ENCODE peak calls at places on chromosomes 3 and 15, in four cellular contexts. One of them, this sample, is unnamed.

GRCh38 chr15:80367094-80367493 is 37.1 kb upstream of the ARNT2 start:
- DNase-seq in natural killer cell: no peak
- DNase-seq in PC-3: peak
- DNase-seq in RWPE1: no peak
- DNase-seq in this sample: no peak

GRCh38 chr15:38819343-38819858 is 254.8 kb upstream of the RASGRP1 start:
- DNase-seq in natural killer cell: no peak
- DNase-seq in RWPE1: no peak
- DNase-seq in PC-3: no peak
- DNase-seq in this sample: no peak

GRCh38 chr3:52226229-52226817 is 878 bp upstream of the TLR9 start:
- DNase-seq in natural killer cell: no peak
- DNase-seq in RWPE1: no peak
- DNase-seq in PC-3: no peak
- DNase-seq in this sample: no peak

GRCh38 chr3:49867871-49868321 is 1.8 kb downstream of the CAMKV start:
- DNase-seq in RWPE1: no peak
- DNase-seq in natural killer cell: no peak
- DNase-seq in PC-3: peak
- DNase-seq in this sample: peak

GRCh38 chr3:72087420-72087819 is 302.5 kb upstream of the PROK2 start:
- DNase-seq in RWPE1: no peak
- DNase-seq in natural killer cell: no peak
- DNase-seq in PC-3: no peak
- DNase-seq in this sample: no peak

GRCh38 chr3:128380295-128380694 is 86.4 kb downstream of the DNAJB8 start:
- DNase-seq in natural killer cell: no peak
- DNase-seq in PC-3: no peak
- DNase-seq in RWPE1: no peak
- DNase-seq in this sample: no peak

GRCh38 chr3:54358969-54359648 is 236.8 kb downstream of the CACNA2D3 start:
- DNase-seq in RWPE1: no peak
- DNase-seq in natural killer cell: no peak
- DNase-seq in PC-3: no peak
- DNase-seq in this sample: no peak

GRCh38 chr15:34239151-34239761 is 14.4 kb downstream of the EMC4 start:
- DNase-seq in PC-3: peak
- DNase-seq in RWPE1: peak
- DNase-seq in natural killer cell: no peak
- DNase-seq in this sample: no peak

GRCh38 chr3:55686720-55687254 is 199.7 kb upstream of the WNT5A start:
- DNase-seq in PC-3: peak
- DNase-seq in RWPE1: no peak
- DNase-seq in natural killer cell: no peak
- DNase-seq in this sample: no peak

GRCh38 chr3:196754215-196754937 is 14.7 kb downstream of the PAK2 start:
- DNase-seq in natural killer cell: no peak
- DNase-seq in RWPE1: no peak
- DNase-seq in PC-3: no peak
- DNase-seq in this sample: no peak

GRCh38 chr3:194124221-194124620 is 11.7 kb upstream of the HES1 start:
- DNase-seq in RWPE1: no peak
- DNase-seq in natural killer cell: no peak
- DNase-seq in PC-3: no peak
- DNase-seq in this sample: no peak

GRCh38 chr3:193883551-193883950 is 252.4 kb upstream of the HES1 start:
- DNase-seq in PC-3: peak
- DNase-seq in RWPE1: no peak
- DNase-seq in natural killer cell: no peak
- DNase-seq in this sample: no peak

GRCh38 chr3:175200391-175200790 is 341.3 kb downstream of the NAALADL2 start:
- DNase-seq in natural killer cell: no peak
- DNase-seq in RWPE1: no peak
- DNase-seq in PC-3: no peak
- DNase-seq in this sample: no peak

GRCh38 chr3:71310595-71311319 is 272.8 kb downstream of the FOXP1 start:
- DNase-seq in RWPE1: no peak
- DNase-seq in natural killer cell: no peak
- DNase-seq in PC-3: no peak
- DNase-seq in this sample: no peak

GRCh38 chr3:187507266-187507665 is 139.1 kb downstream of the RTP4 start:
- DNase-seq in RWPE1: no peak
- DNase-seq in PC-3: no peak
- DNase-seq in natural killer cell: no peak
- DNase-seq in this sample: no peak

GRCh38 chr3:165954171-165954570 is 116.9 kb upstream of the BCHE start:
- DNase-seq in RWPE1: no peak
- DNase-seq in PC-3: peak
- DNase-seq in natural killer cell: no peak
- DNase-seq in this sample: no peak

GRCh38 chr3:149638401-149639092 is 19.3 kb downstream of the WWTR1 start:
- DNase-seq in natural killer cell: no peak
- DNase-seq in PC-3: no peak
- DNase-seq in RWPE1: no peak
- DNase-seq in this sample: no peak

GRCh38 chr3:184417619-184418327 is 37.9 kb downstream of the CHRD start:
- DNase-seq in natural killer cell: peak
- DNase-seq in RWPE1: peak
- DNase-seq in PC-3: peak
- DNase-seq in this sample: peak

GRCh38 chr3:124768812-124769211 is 38.6 kb downstream of the UMPS start:
- DNase-seq in PC-3: peak
- DNase-seq in natural killer cell: no peak
- DNase-seq in RWPE1: peak
- DNase-seq in this sample: no peak

GRCh38 chr3:140176526-140176925 is 241.5 kb downstream of the CLSTN2 start:
- DNase-seq in natural killer cell: no peak
- DNase-seq in PC-3: no peak
- DNase-seq in RWPE1: peak
- DNase-seq in this sample: no peak

GRCh38 chr3:53702776-53703175 is 143.4 kb downstream of the CHDH start:
- DNase-seq in RWPE1: no peak
- DNase-seq in natural killer cell: no peak
- DNase-seq in PC-3: no peak
- DNase-seq in this sample: no peak

GRCh38 chr15:89766357-89767311 is 9.5 kb upstream of the MESP2 start:
- DNase-seq in natural killer cell: no peak
- DNase-seq in RWPE1: no peak
- DNase-seq in PC-3: no peak
- DNase-seq in this sample: no peak

GRCh38 chr3:72912532-72912931 is 24.7 kb downstream of the GXYLT2 start:
- DNase-seq in natural killer cell: no peak
- DNase-seq in RWPE1: no peak
- DNase-seq in PC-3: no peak
- DNase-seq in this sample: no peak

GRCh38 chr3:107235923-107236315 is 141.3 kb upstream of the CCDC54 start:
- DNase-seq in natural killer cell: no peak
- DNase-seq in PC-3: peak
- DNase-seq in RWPE1: peak
- DNase-seq in this sample: peak

GRCh38 chr3:153372326-153372725 is 210.3 kb downstream of the RAP2B start:
- DNase-seq in natural killer cell: no peak
- DNase-seq in RWPE1: peak
- DNase-seq in PC-3: peak
- DNase-seq in this sample: no peak

GRCh38 chr3:19070325-19070724 is 78.0 kb upstream of the KCNH8 start:
- DNase-seq in PC-3: peak
- DNase-seq in RWPE1: peak
- DNase-seq in natural killer cell: no peak
- DNase-seq in this sample: no peak

GRCh38 chr15:84992157-84992940 is 10.7 kb downstream of the PDE8A start:
- DNase-seq in RWPE1: peak
- DNase-seq in natural killer cell: no peak
- DNase-seq in PC-3: peak
- DNase-seq in this sample: no peak

GRCh38 chr15:47756872-47757271 is 39.6 kb downstream of the SEMA6D start:
- DNase-seq in natural killer cell: no peak
- DNase-seq in PC-3: peak
- DNase-seq in RWPE1: peak
- DNase-seq in this sample: no peak

GRCh38 chr3:5426094-5426883 is 238.8 kb downstream of the EDEM1 start:
- DNase-seq in RWPE1: peak
- DNase-seq in natural killer cell: no peak
- DNase-seq in PC-3: peak
- DNase-seq in this sample: peak

GRCh38 chr15:85003593-85004312 is 22.1 kb downstream of the PDE8A start:
- DNase-seq in RWPE1: no peak
- DNase-seq in natural killer cell: no peak
- DNase-seq in PC-3: no peak
- DNase-seq in this sample: no peak

GRCh38 chr3:132273043-132273442 is 44.2 kb upstream of the ACP3 start:
- DNase-seq in PC-3: no peak
- DNase-seq in natural killer cell: no peak
- DNase-seq in RWPE1: no peak
- DNase-seq in this sample: no peak

GRCh38 chr3:132265008-132265407 is 52.2 kb upstream of the ACP3 start:
- DNase-seq in RWPE1: no peak
- DNase-seq in natural killer cell: no peak
- DNase-seq in PC-3: peak
- DNase-seq in this sample: no peak

GRCh38 chr3:132267594-132267993 is 49.6 kb upstream of the ACP3 start:
- DNase-seq in PC-3: no peak
- DNase-seq in RWPE1: no peak
- DNase-seq in natural killer cell: no peak
- DNase-seq in this sample: no peak

GRCh38 chr3:132265488-132265887 is 51.7 kb upstream of the ACP3 start:
- DNase-seq in PC-3: no peak
- DNase-seq in RWPE1: no peak
- DNase-seq in natural killer cell: no peak
- DNase-seq in this sample: no peak

DNA sequence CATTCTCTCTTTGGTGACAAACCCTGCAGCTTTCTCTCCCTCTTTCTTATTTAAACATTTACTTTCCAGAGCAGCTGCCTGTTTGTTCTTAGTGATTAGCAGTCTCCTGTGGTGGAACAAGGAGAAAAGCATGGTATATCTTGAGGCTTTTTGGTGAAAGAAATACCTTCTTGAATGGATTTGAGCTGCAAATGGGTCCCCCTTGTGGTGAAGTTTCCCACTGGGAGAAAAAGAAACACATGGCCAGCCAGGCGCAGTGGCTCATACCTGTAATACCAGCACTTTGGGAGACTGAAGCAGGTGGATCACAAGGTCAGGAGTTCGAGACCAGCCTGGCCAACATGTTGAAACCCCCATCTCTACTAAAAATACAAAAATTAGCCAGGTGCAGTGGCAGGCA is 48.3 kb upstream of the ACP3 start:
- DNase-seq in PC-3: peak
- DNase-seq in natural killer cell: no peak
- DNase-seq in RWPE1: no peak
- DNase-seq in this sample: no peak
- TF ChIP-seq CTCF in PC-3: peak
- TF ChIP-seq CTCF in natural killer cell: no peak
- TF ChIP-seq CTCF in RWPE1: no peak
- TF ChIP-seq CTCF in this sample: peak

GRCh38 chr3:62316525-62316924 is 56.8 kb downstream of the FEZF2 start:
- DNase-seq in RWPE1: no peak
- DNase-seq in PC-3: peak
- DNase-seq in natural killer cell: no peak
- DNase-seq in this sample: no peak

GRCh38 chr3:62312201-62312600 is 61.1 kb downstream of the FEZF2 start:
- DNase-seq in natural killer cell: no peak
- DNase-seq in PC-3: no peak
- DNase-seq in RWPE1: no peak
- DNase-seq in this sample: no peak
- TF ChIP-seq CTCF in natural killer cell: no peak
- TF ChIP-seq CTCF in PC-3: no peak
- TF ChIP-seq CTCF in RWPE1: no peak
- TF ChIP-seq CTCF in this sample: no peak

DNA sequence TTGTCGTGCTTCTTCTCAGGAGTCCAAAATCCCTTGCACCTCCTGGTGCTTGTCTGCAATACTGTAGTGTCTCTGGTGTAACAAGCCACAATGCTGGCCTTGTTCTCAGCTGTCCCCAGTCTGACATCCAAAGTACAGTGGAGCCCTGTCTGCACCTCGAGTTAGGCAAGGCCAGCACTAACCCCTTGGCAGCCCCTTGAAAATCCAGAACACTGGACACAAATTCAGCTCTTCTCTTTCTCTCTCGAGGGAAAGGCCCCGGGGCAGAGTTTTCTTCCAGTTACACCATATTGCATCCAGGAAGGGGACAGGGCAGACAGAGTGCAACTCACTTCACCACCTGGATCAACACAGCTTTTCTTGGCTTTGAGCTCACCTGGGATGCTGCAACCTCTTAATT is 91.3 kb upstream of the ATP10A start:
- DNase-seq in natural killer cell: no peak
- DNase-seq in RWPE1: no peak
- DNase-seq in PC-3: no peak
- DNase-seq in this sample: no peak
- TF ChIP-seq CTCF in natural killer cell: no peak
- TF ChIP-seq CTCF in RWPE1: no peak
- TF ChIP-seq CTCF in PC-3: no peak
- TF ChIP-seq CTCF in this sample: no peak

GRCh38 chr15:51234181-51234927 is 104.0 kb downstream of the CYP19A1 start:
- DNase-seq in natural killer cell: no peak
- DNase-seq in RWPE1: no peak
- DNase-seq in PC-3: no peak
- DNase-seq in this sample: no peak

GRCh38 chr15:51232581-51232980 is 105.8 kb downstream of the CYP19A1 start:
- DNase-seq in natural killer cell: no peak
- DNase-seq in PC-3: no peak
- DNase-seq in RWPE1: no peak
- DNase-seq in this sample: no peak

GRCh38 chr15:51227967-51228783 is 110.2 kb downstream of the CYP19A1 start:
- DNase-seq in RWPE1: peak
- DNase-seq in PC-3: peak
- DNase-seq in natural killer cell: no peak
- DNase-seq in this sample: no peak

GRCh38 chr15:51226813-51227212 is 111.6 kb downstream of the CYP19A1 start:
- DNase-seq in RWPE1: no peak
- DNase-seq in PC-3: no peak
- DNase-seq in natural killer cell: no peak
- DNase-seq in this sample: no peak

DNA sequence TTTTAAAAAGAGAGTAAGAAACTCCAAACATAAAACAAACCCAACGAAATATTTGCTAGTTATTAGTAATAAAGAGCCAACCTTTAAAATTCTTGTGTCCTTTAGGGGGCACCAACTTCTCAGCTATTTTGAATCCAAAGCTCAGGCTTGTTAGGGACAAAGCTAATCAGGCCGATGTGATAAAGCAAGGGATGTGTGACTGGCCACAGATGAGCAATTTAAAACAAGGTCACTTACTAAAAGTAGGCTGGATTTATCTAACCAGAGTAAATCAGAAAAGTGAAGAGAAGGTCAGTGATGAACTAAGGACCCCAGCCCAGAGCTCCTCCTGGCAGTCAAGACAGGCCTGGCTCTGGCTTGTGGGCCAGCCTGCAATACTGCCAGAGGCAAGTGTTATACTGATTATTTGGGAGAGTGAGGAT is 108.5 kb downstream of the CYP19A1 start:
- DNase-seq in natural killer cell: no peak
- DNase-seq in PC-3: peak
- DNase-seq in RWPE1: peak
- DNase-seq in this sample: no peak
- TF ChIP-seq CTCF in natural killer cell: no peak
- TF ChIP-seq CTCF in PC-3: peak
- TF ChIP-seq CTCF in RWPE1: no peak
- TF ChIP-seq CTCF in this sample: peak

GRCh38 chr3:13282986-13283876 is 136.9 kb downstream of the NUP210 start:
- DNase-seq in PC-3: peak
- DNase-seq in RWPE1: peak
- DNase-seq in natural killer cell: no peak
- DNase-seq in this sample: no peak
- TF ChIP-seq CTCF in PC-3: peak
- TF ChIP-seq CTCF in RWPE1: no peak
- TF ChIP-seq CTCF in natural killer cell: peak
- TF ChIP-seq CTCF in this sample: peak